ENCODE peak calls at places on chromosomes 5 and 9, in four cellular contexts. H, U, O and Z are unnamed samples.

GRCh38 chr5:3931976-3932375 is 336.3 kb downstream of the IRX1 start:
- DNase-seq in O (no peak), H (no peak), U (no peak), Z (no peak)

GRCh38 chr5:40853632-40854192 is 12.5 kb downstream of the CARD6 start:
- DNase-seq in H (peak; percentile 32), U (no peak), O (no peak), Z (no peak)

GRCh38 chr9:127183814-127184582 is 61.6 kb upstream of the ANGPTL2 start:
- DNase-seq in U (no peak), H (no peak), O (no peak), Z (no peak)

GRCh38 chr5:73121109-73121443 is 701 bp downstream of the TMEM171 start:
- DNase-seq in O (no peak), H (no peak), U (no peak), Z (no peak)

GRCh38 chr9:130451509-130452388 is 7.0 kb downstream of the ASS1 start:
- DNase-seq in H (peak; percentile 95), O (peak; percentile 97), U (no peak), Z (no peak)

GRCh38 chr9:88976186-88976887 is 14.9 kb upstream of the S1PR3 start:
- DNase-seq in O (peak; percentile 60), H (no peak), U (no peak), Z (no peak)

GRCh38 chr9:113808391-113809191 is 67.5 kb upstream of the ZNF618 start:
- DNase-seq in U (no peak), O (no peak), H (no peak), Z (no peak)

GRCh38 chr5:36669015-36669651 is 62.7 kb downstream of the SLC1A3 start:
- DNase-seq in H (no peak), U (no peak), O (no peak), Z (no peak)

GRCh38 chr5:149485655-149486615 is 65.3 kb downstream of the CSNK1A1 start:
- DNase-seq in H (peak; percentile 49), O (peak; percentile 87), U (no peak), Z (no peak)

GRCh38 chr9:89434636-89435314 is 63.1 kb downstream of the SEMA4D start:
- DNase-seq in H (no peak), O (no peak), U (no peak), Z (no peak)

GRCh38 chr5:127934791-127935256 is 148.7 kb upstream of the SLC12A2 start:
- DNase-seq in H (no peak), U (no peak), O (no peak), Z (no peak)

GRCh38 chr9:82829818-82830217 is 233.1 kb downstream of the RASEF start:
- DNase-seq in H (no peak), U (no peak), O (no peak), Z (no peak)

GRCh38 chr9:93575706-93576295 is 583 bp upstream of the PHF2 start:
- DNase-seq in H (no peak), U (peak; percentile 56), O (peak; percentile 81), Z (peak; percentile 31)

GRCh38 chr5:168313596-168314204 is 22.3 kb downstream of the WWC1 start:
- DNase-seq in U (no peak), O (no peak), H (no peak), Z (no peak)

GRCh38 chr5:134736173-134736812 is 2.1 kb upstream of the CAMLG start:
- DNase-seq in O (no peak), U (no peak), H (no peak), Z (no peak)

GRCh38 chr9:77876091-77876490 is 155.5 kb downstream of the GNAQ start:
- DNase-seq in H (peak; percentile 58), O (no peak), U (no peak), Z (no peak)

GRCh38 chr5:138138949-138139775 is at the start of gene NME5:
- DNase-seq in H (peak; percentile 69), O (peak; percentile 86), U (no peak), Z (no peak)

GRCh38 chr9:6910032-6910431 is 152.3 kb downstream of the KDM4C start:
- DNase-seq in H (no peak), O (no peak), U (no peak), Z (no peak)

GRCh38 chr5:96692436-96692835 is 30.3 kb downstream of the CAST start:
- DNase-seq in U (no peak), O (no peak), H (no peak), Z (no peak)

GRCh38 chr5:167899490-167899889 is 392.0 kb upstream of the WWC1 start:
- DNase-seq in U (no peak), O (peak; percentile 27), H (no peak), Z (no peak)

GRCh38 chr9:136646827-136647711 is 15.6 kb upstream of the EGFL7 start:
- DNase-seq in O (no peak), U (no peak), H (peak; percentile 14), Z (no peak)

GRCh38 chr5:151164687-151165392 is 7.3 kb upstream of the ANXA6 start:
- DNase-seq in U (peak; percentile 80), H (peak; percentile 70), O (no peak), Z (peak; percentile 71)

GRCh38 chr9:95947118-95947517 is 71.6 kb downstream of the ERCC6L2 start:
- DNase-seq in U (no peak), O (no peak), H (no peak), Z (no peak)

GRCh38 chr9:95953986-95954385 is 78.5 kb downstream of the ERCC6L2 start:
- DNase-seq in O (no peak), H (no peak), U (no peak), Z (no peak)

GRCh38 chr9:95954940-95955339 is 79.4 kb downstream of the ERCC6L2 start:
- DNase-seq in H (no peak), O (no peak), U (no peak), Z (no peak)

GRCh38 chr9:95952471-95952870 is 77.0 kb downstream of the ERCC6L2 start:
- DNase-seq in H (no peak), U (no peak), O (no peak), Z (no peak)
- TF ChIP-seq CTCF in H (no peak), U (no peak), O (no peak), Z (no peak)

DNA sequence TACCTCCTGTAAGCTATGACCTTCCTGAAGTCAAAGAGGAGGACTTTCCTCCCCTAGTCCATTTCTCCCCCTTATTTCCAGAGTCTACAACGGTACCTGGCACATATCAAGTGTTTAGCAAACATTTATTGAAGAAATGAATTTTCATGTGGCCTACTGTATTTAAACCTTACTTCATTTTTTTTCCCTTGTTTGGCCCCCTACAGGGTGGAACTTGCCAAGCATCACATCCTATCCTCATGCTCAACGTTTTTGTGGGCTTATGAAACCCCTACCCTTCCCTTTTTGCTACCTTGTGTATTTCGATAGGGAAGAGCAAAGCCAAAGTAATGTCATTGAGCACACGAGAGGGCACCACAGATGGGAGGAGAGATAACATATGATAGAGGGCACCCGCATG is 1857.8 kb upstream of the WWC1 start:
- DNase-seq in O (no peak), U (no peak), H (no peak), Z (no peak)
- TF ChIP-seq CTCF in O (no peak), U (no peak), H (peak; percentile 20), Z (no peak)

GRCh38 chr5:114097570-114097969 is 264.3 kb upstream of the KCNN2 start:
- DNase-seq in U (no peak), H (no peak), O (no peak), Z (no peak)
- TF ChIP-seq CTCF in U (no peak), H (no peak), O (no peak), Z (no peak)

DNA sequence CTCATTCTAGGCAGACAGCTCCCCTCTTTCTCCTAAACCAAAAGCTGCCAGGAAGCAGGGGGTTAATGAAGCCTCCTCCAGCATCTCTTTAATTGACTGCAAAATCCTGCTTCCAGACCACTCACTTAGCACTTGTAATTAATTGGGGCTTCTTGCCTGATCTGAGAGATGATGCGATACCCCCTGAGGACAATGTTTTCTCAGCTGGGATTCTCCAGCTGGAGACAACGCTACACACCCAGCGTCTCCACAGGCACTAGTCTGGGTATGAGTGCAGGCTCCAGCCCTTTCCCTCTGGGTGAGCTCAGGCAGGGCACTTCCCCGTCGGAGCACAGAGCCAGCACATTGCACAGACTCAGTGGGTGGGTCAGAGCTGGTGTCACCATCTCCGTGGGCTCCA is 16.1 kb downstream of the CPLX2 start:
- DNase-seq in O (no peak), H (no peak), U (no peak), Z (no peak)
- TF ChIP-seq CTCF in O (no peak), H (no peak), U (no peak), Z (no peak)

GRCh38 chr5:126354012-126354856 is 69.0 kb upstream of the GRAMD2B start:
- DNase-seq in U (no peak), O (no peak), H (no peak), Z (no peak)
- TF ChIP-seq CTCF in U (peak; percentile 78), O (peak; percentile 73), H (peak; percentile 52), Z (peak; percentile 64)